ENCODE peak calls at places on chromosomes 1 and 21, in six cellular contexts. One of them, this sample, is unnamed.

GRCh38 chr1:206547104-206547503 is 39.8 kb downstream of the RASSF5 start:
- DNase-seq in Panc1: no peak
- DNase-seq in fibroblast of lung: no peak
- DNase-seq in fibroblast of villous mesenchyme: no peak
- DNase-seq in CD8-positive, alpha-beta memory T cell: no peak
- DNase-seq in breast epithelium: no peak
- DNase-seq in this sample: no peak

GRCh38 chr1:245291351-245291750 is 136.6 kb downstream of the KIF26B start:
- DNase-seq in Panc1: no peak
- DNase-seq in fibroblast of lung: no peak
- DNase-seq in fibroblast of villous mesenchyme: no peak
- DNase-seq in CD8-positive, alpha-beta memory T cell: no peak
- DNase-seq in breast epithelium: no peak
- DNase-seq in this sample: no peak

GRCh38 chr1:56710646-56711045 is 65.5 kb downstream of the PRKAA2 start:
- DNase-seq in Panc1: no peak
- DNase-seq in fibroblast of lung: peak; percentile 90
- DNase-seq in fibroblast of villous mesenchyme: peak; percentile 48
- DNase-seq in CD8-positive, alpha-beta memory T cell: no peak
- DNase-seq in breast epithelium: no peak
- DNase-seq in this sample: peak; percentile 36

GRCh38 chr1:209895709-209896108 is 42.3 kb upstream of the SYT14 start:
- DNase-seq in Panc1: no peak
- DNase-seq in fibroblast of lung: peak; percentile 95
- DNase-seq in fibroblast of villous mesenchyme: peak; percentile 62
- DNase-seq in CD8-positive, alpha-beta memory T cell: no peak
- DNase-seq in breast epithelium: no peak
- DNase-seq in this sample: no peak

GRCh38 chr21:15826147-15826780 is 96.5 kb downstream of the USP25 start:
- DNase-seq in Panc1: no peak
- DNase-seq in fibroblast of lung: peak; percentile 36
- DNase-seq in fibroblast of villous mesenchyme: peak; percentile 64
- DNase-seq in CD8-positive, alpha-beta memory T cell: no peak
- DNase-seq in breast epithelium: no peak
- DNase-seq in this sample: no peak

GRCh38 chr1:186842547-186842946 is 13.8 kb downstream of the PLA2G4A start:
- DNase-seq in Panc1: no peak
- DNase-seq in fibroblast of lung: no peak
- DNase-seq in fibroblast of villous mesenchyme: no peak
- DNase-seq in CD8-positive, alpha-beta memory T cell: no peak
- DNase-seq in breast epithelium: no peak
- DNase-seq in this sample: no peak

GRCh38 chr21:43703068-43703880 is 15.7 kb upstream of the PDXK start:
- DNase-seq in Panc1: no peak
- DNase-seq in fibroblast of lung: peak; percentile 74
- DNase-seq in fibroblast of villous mesenchyme: peak; percentile 62
- DNase-seq in CD8-positive, alpha-beta memory T cell: peak; percentile 60
- DNase-seq in breast epithelium: no peak
- DNase-seq in this sample: peak; percentile 77

GRCh38 chr1:39076127-39076798 is 50.1 kb downstream of the NDUFS5 start:
- DNase-seq in Panc1: no peak
- DNase-seq in fibroblast of lung: peak; percentile 62
- DNase-seq in fibroblast of villous mesenchyme: peak; percentile 58
- DNase-seq in CD8-positive, alpha-beta memory T cell: no peak
- DNase-seq in breast epithelium: peak; percentile 56
- DNase-seq in this sample: peak; percentile 49

GRCh38 chr1:171794085-171794484 is 12.6 kb downstream of the METTL13 start:
- DNase-seq in Panc1: peak; percentile 59
- DNase-seq in fibroblast of lung: peak; percentile 71
- DNase-seq in fibroblast of villous mesenchyme: peak; percentile 13
- DNase-seq in CD8-positive, alpha-beta memory T cell: peak; percentile 57
- DNase-seq in breast epithelium: no peak
- DNase-seq in this sample: no peak

GRCh38 chr21:41663805-41664788 is 102.8 kb downstream of the RIPK4 start:
- DNase-seq in Panc1: no peak
- DNase-seq in fibroblast of lung: peak; percentile 27
- DNase-seq in fibroblast of villous mesenchyme: peak; percentile 26
- DNase-seq in CD8-positive, alpha-beta memory T cell: no peak
- DNase-seq in breast epithelium: no peak
- DNase-seq in this sample: no peak

GRCh38 chr1:96721382-96722160 is at the start of gene PTBP2:
- DNase-seq in Panc1: peak; percentile 8
- DNase-seq in fibroblast of lung: peak; percentile 71
- DNase-seq in fibroblast of villous mesenchyme: peak; percentile 76
- DNase-seq in CD8-positive, alpha-beta memory T cell: peak; percentile 86
- DNase-seq in breast epithelium: peak; percentile 58
- DNase-seq in this sample: no peak

GRCh38 chr1:23791434-23792047 is 596 bp downstream of the LYPLA2 start:
- DNase-seq in Panc1: no peak
- DNase-seq in fibroblast of lung: peak; percentile 29
- DNase-seq in fibroblast of villous mesenchyme: no peak
- DNase-seq in CD8-positive, alpha-beta memory T cell: peak; percentile 52
- DNase-seq in breast epithelium: no peak
- DNase-seq in this sample: no peak

DNA sequence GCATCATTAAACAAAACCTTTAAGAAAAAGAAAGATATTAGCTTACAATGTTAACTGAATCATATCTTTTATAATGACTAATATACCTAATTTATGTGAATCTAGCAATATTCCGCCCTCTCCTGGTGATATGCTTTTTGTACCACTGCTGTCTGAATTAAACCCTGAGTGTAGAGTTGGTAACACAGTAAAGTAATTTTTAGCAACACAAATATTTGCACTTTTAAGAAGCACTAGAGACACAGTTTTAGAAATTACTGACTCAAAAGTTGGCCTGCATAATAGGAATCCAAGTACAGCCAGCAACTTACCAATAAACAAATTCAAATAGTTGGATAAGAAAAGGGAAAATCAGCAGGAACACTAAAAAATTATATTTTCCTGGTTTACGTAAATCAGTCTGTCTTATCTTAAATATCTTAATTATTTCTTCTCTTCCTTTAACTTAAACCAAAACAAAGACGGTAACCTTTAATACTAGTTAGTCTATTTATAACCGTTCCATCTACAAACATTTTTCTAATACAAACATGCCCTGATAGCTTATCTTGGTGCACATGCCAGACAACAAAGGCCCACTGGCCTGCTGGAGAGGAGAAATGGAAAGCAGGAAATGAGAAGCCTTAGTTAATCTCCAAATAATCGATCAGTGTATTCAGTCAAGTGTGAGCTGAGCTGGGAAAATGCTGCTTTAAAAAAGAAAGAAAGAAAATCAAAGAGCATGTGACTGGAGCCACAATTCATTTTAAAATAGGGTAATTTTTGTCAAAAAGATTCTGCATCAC is 246.0 kb downstream of the RERE start:
- DNase-seq in Panc1: no peak
- DNase-seq in fibroblast of lung: peak; percentile 39
- DNase-seq in fibroblast of villous mesenchyme: peak; percentile 50
- DNase-seq in CD8-positive, alpha-beta memory T cell: no peak
- DNase-seq in breast epithelium: no peak
- DNase-seq in this sample: no peak
- H3K4me3 ChIP-seq in Panc1: no peak overlapping the region
- H3K4me3 ChIP-seq in fibroblast of lung: no peak overlapping the region
- H3K4me3 ChIP-seq in fibroblast of villous mesenchyme: no peak overlapping the region
- H3K4me3 ChIP-seq in CD8-positive, alpha-beta memory T cell: no peak overlapping the region
- H3K4me3 ChIP-seq in breast epithelium: no peak overlapping the region
- H3K4me3 ChIP-seq in this sample: no peak overlapping the region

DNA sequence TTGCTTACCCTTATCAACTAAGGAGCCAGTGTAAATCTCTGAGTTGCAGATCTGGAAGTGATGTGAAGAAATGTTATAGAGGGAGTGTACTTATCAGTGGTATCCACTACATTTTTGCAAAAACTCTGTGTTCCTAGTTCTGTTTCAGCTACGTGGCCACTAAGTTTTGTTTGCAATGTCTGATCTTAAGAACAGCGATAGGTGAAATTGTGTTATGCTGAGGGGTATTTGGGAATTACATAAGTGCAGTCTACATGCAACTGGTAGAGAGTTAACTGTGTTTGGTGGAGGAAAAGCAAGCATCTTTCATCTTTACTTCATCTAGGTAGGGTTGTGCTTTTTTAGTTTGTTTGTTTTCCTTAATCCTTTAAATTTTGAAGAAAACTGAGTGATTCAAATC is 198.8 kb upstream of the SGIP1 start:
- DNase-seq in Panc1: no peak
- DNase-seq in fibroblast of lung: no peak
- DNase-seq in fibroblast of villous mesenchyme: no peak
- DNase-seq in CD8-positive, alpha-beta memory T cell: no peak
- DNase-seq in breast epithelium: no peak
- DNase-seq in this sample: no peak
- H3K4me3 ChIP-seq in Panc1: no peak overlapping the region
- H3K4me3 ChIP-seq in fibroblast of lung: no peak overlapping the region
- H3K4me3 ChIP-seq in fibroblast of villous mesenchyme: peak overlapping the region; percentile 77
- H3K4me3 ChIP-seq in CD8-positive, alpha-beta memory T cell: peak overlapping the region; percentile 75
- H3K4me3 ChIP-seq in breast epithelium: peak overlapping the region; percentile 69
- H3K4me3 ChIP-seq in this sample: no peak overlapping the region

DNA sequence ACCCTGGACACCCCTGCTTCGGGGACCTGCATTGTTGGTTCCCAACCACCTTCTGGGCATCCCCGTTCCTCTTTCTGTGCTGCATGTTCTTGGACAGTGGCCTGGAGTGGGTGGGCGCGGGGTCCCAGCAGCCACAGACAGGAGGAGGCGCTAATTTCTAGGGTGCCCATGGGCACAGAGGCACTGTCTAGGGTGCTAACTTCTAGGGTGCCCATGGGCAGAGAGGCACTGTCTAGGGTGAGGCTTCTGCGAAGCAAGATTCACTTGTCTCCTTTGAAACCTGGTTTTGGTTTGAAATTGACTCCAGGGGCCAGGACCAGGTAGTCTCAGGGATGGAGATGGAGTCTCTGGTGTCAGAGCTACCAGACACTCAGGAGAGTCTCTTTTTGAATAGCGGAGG is 815 bp upstream of the MEGF6 start:
- DNase-seq in Panc1: no peak
- DNase-seq in fibroblast of lung: no peak
- DNase-seq in fibroblast of villous mesenchyme: no peak
- DNase-seq in CD8-positive, alpha-beta memory T cell: no peak
- DNase-seq in breast epithelium: no peak
- DNase-seq in this sample: no peak
- H3K4me3 ChIP-seq in Panc1: peak overlapping the region; percentile 33
- H3K4me3 ChIP-seq in fibroblast of lung: no peak overlapping the region
- H3K4me3 ChIP-seq in fibroblast of villous mesenchyme: peak overlapping the region; percentile 48
- H3K4me3 ChIP-seq in CD8-positive, alpha-beta memory T cell: no peak overlapping the region
- H3K4me3 ChIP-seq in breast epithelium: peak overlapping the region; percentile 71
- H3K4me3 ChIP-seq in this sample: no peak overlapping the region

GRCh38 chr1:31326461-31326860 is 29.6 kb downstream of the ZCCHC17 start:
- DNase-seq in Panc1: no peak
- DNase-seq in fibroblast of lung: no peak
- DNase-seq in fibroblast of villous mesenchyme: no peak
- DNase-seq in CD8-positive, alpha-beta memory T cell: no peak
- DNase-seq in breast epithelium: no peak
- DNase-seq in this sample: no peak

GRCh38 chr1:31324992-31325391 is 28.2 kb downstream of the ZCCHC17 start:
- DNase-seq in Panc1: no peak
- DNase-seq in fibroblast of lung: no peak
- DNase-seq in fibroblast of villous mesenchyme: no peak
- DNase-seq in CD8-positive, alpha-beta memory T cell: no peak
- DNase-seq in breast epithelium: no peak
- DNase-seq in this sample: no peak

GRCh38 chr1:31327381-31327780 is 30.5 kb downstream of the ZCCHC17 start:
- DNase-seq in Panc1: no peak
- DNase-seq in fibroblast of lung: peak; percentile 3
- DNase-seq in fibroblast of villous mesenchyme: peak; percentile 69
- DNase-seq in CD8-positive, alpha-beta memory T cell: no peak
- DNase-seq in breast epithelium: no peak
- DNase-seq in this sample: peak; percentile 70

GRCh38 chr1:31318146-31318545 is 21.3 kb downstream of the ZCCHC17 start:
- DNase-seq in Panc1: no peak
- DNase-seq in fibroblast of lung: no peak
- DNase-seq in fibroblast of villous mesenchyme: no peak
- DNase-seq in CD8-positive, alpha-beta memory T cell: no peak
- DNase-seq in breast epithelium: no peak
- DNase-seq in this sample: no peak

DNA sequence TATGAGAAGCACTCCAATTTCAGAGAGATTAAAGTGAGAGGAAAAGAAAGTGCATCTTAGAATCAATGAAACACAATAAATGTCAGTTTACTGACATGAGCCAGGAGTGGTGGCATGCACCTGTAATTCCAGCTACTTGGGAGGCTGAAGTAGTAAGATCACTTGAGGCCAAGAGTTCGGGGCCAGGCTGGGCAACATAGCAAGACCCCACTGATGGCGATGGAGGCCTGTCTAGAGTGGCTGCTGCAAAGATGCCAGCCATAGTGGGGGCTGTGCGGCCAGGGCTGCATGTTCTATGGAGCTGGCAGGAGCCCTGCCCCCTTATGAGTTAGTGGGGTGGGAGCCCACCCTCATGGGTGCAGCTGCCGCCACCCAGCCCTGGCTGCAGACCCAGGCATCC is 27.3 kb downstream of the ZCCHC17 start:
- DNase-seq in Panc1: no peak
- DNase-seq in fibroblast of lung: no peak
- DNase-seq in fibroblast of villous mesenchyme: no peak
- DNase-seq in CD8-positive, alpha-beta memory T cell: no peak
- DNase-seq in breast epithelium: no peak
- DNase-seq in this sample: no peak
- H3K4me3 ChIP-seq in Panc1: no peak overlapping the region
- H3K4me3 ChIP-seq in fibroblast of lung: no peak overlapping the region
- H3K4me3 ChIP-seq in fibroblast of villous mesenchyme: no peak overlapping the region
- H3K4me3 ChIP-seq in CD8-positive, alpha-beta memory T cell: no peak overlapping the region
- H3K4me3 ChIP-seq in breast epithelium: no peak overlapping the region
- H3K4me3 ChIP-seq in this sample: no peak overlapping the region

GRCh38 chr1:85584264-85584781 is 3.8 kb downstream of the CCN1 start:
- DNase-seq in Panc1: peak; percentile 99
- DNase-seq in fibroblast of lung: peak; percentile 92
- DNase-seq in fibroblast of villous mesenchyme: peak; percentile 97
- DNase-seq in CD8-positive, alpha-beta memory T cell: no peak
- DNase-seq in breast epithelium: no peak
- DNase-seq in this sample: peak; percentile 82

GRCh38 chr1:85582687-85583354 is 2.3 kb downstream of the CCN1 start:
- DNase-seq in Panc1: peak; percentile 91
- DNase-seq in fibroblast of lung: peak; percentile 56
- DNase-seq in fibroblast of villous mesenchyme: peak; percentile 74
- DNase-seq in CD8-positive, alpha-beta memory T cell: no peak
- DNase-seq in breast epithelium: no peak
- DNase-seq in this sample: no peak

GRCh38 chr1:85583355-85584263 is 3.0 kb downstream of the CCN1 start:
- DNase-seq in Panc1: peak; percentile 84
- DNase-seq in fibroblast of lung: peak; percentile 34
- DNase-seq in fibroblast of villous mesenchyme: peak; percentile 66
- DNase-seq in CD8-positive, alpha-beta memory T cell: no peak
- DNase-seq in breast epithelium: no peak
- DNase-seq in this sample: no peak

GRCh38 chr1:85585845-85586244 is 5.3 kb downstream of the CCN1 start:
- DNase-seq in Panc1: peak; percentile 51
- DNase-seq in fibroblast of lung: peak; percentile 90
- DNase-seq in fibroblast of villous mesenchyme: peak; percentile 72
- DNase-seq in CD8-positive, alpha-beta memory T cell: no peak
- DNase-seq in breast epithelium: peak; percentile 70
- DNase-seq in this sample: peak; percentile 69

DNA sequence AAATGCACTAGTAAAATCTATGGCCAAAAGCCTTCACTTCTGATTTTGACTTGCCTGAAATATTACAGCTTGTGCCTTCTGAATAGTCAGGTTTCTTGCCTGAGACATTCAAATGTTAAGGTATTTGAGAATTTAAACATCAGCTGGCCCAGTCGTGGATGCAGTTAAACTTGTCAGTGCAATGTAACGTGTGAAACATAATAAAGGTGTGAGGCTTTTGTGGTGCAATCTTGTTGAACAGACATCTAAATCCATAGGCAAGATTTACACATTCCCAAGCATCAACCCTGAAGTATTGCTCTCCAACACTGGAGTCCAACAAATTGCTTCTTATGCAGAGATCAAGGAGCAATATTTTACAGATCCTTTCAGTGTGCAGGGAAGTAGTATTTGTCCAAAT is 4.4 kb downstream of the CCN1 start:
- DNase-seq in Panc1: peak; percentile 88
- DNase-seq in fibroblast of lung: peak; percentile 75
- DNase-seq in fibroblast of villous mesenchyme: no peak
- DNase-seq in CD8-positive, alpha-beta memory T cell: no peak
- DNase-seq in breast epithelium: no peak
- DNase-seq in this sample: no peak
- H3K4me3 ChIP-seq in Panc1: peak overlapping the region; percentile 88
- H3K4me3 ChIP-seq in fibroblast of lung: peak overlapping the region; percentile 4
- H3K4me3 ChIP-seq in fibroblast of villous mesenchyme: no peak overlapping the region
- H3K4me3 ChIP-seq in CD8-positive, alpha-beta memory T cell: no peak overlapping the region
- H3K4me3 ChIP-seq in breast epithelium: no peak overlapping the region
- H3K4me3 ChIP-seq in this sample: no peak overlapping the region